ENCODE peak calls at places on chromosomes 13 and 19, in four cellular contexts. Q is GM12865, E is dorsolateral prefrontal cortex, I is RWPE1. S is an unnamed sample.

GRCh38 chr13:105969761-105970160 is 565.7 kb downstream of the EFNB2 start:
- DNase-seq in I (peak; percentile 57), E (no peak), Q (no peak), S (no peak)

GRCh38 chr19:1269478-1270167 is 491 bp downstream of the CIRBP start:
- DNase-seq in Q (peak; percentile 92), I (peak; percentile 78), E (peak; percentile 85), S (peak; percentile 75)

GRCh38 chr19:3350014-3350663 is 16.2 kb upstream of the NFIC start:
- DNase-seq in I (no peak), E (no peak), Q (no peak), S (peak; percentile 70)

GRCh38 chr19:38033658-38034150 is 126.7 kb downstream of the SIPA1L3 start:
- DNase-seq in E (no peak), Q (peak; percentile 91), I (no peak), S (no peak)

GRCh38 chr13:22801402-22802003 is 379.3 kb upstream of the SGCG start:
- DNase-seq in I (no peak), E (no peak), Q (peak; percentile 19), S (peak; percentile 38)

GRCh38 chr19:53865918-53866696 is 1.6 kb upstream of the MYADM start:
- DNase-seq in I (peak; percentile 38), Q (no peak), E (peak; percentile 71), S (peak; percentile 54)

GRCh38 chr19:38551450-38551813 is 66.3 kb downstream of the MAP4K1 start:
- DNase-seq in I (no peak), Q (peak; percentile 85), E (no peak), S (no peak)

GRCh38 chr13:32225494-32225931 is 89.7 kb downstream of the ZAR1L start:
- DNase-seq in I (no peak), Q (no peak), E (no peak), S (no peak)

GRCh38 chr13:97411894-97412460 is 22.0 kb upstream of the RAP2A start:
- DNase-seq in I (no peak), E (no peak), Q (no peak), S (no peak)

GRCh38 chr19:40130013-40130412 is 39.3 kb upstream of the ZNF780A start:
- DNase-seq in E (no peak), I (no peak), Q (no peak), S (no peak)

GRCh38 chr19:1823020-1823419 is 10.9 kb upstream of the ATP8B3 start:
- DNase-seq in I (no peak), Q (no peak), E (no peak), S (no peak)

GRCh38 chr19:628168-628567 is 5.2 kb downstream of the POLRMT start:
- DNase-seq in E (no peak), Q (no peak), I (no peak), S (no peak)

GRCh38 chr13:68749801-68750200 is 1357.8 kb upstream of the ATXN8OS start:
- DNase-seq in E (no peak), Q (no peak), I (no peak), S (no peak)

GRCh38 chr19:8335343-8336071 is 7.6 kb downstream of the KANK3 start:
- DNase-seq in Q (peak; percentile 35), E (no peak), I (no peak), S (no peak)

GRCh38 chr13:32153056-32153455 is 121.5 kb downstream of the FRY start:
- DNase-seq in I (no peak), E (no peak), Q (no peak), S (peak; percentile 70)

GRCh38 chr13:73092831-73093230 is 34.0 kb downstream of the KLF5 start:
- DNase-seq in I (no peak), Q (no peak), E (no peak), S (no peak)

GRCh38 chr19:8085606-8086464 is 33.3 kb downstream of the CCL25 start:
- DNase-seq in I (peak; percentile 36), E (no peak), Q (no peak), S (no peak)

GRCh38 chr13:72229067-72229466 is 362.1 kb upstream of the DACH1 start:
- DNase-seq in E (no peak), I (no peak), Q (no peak), S (no peak)

DNA sequence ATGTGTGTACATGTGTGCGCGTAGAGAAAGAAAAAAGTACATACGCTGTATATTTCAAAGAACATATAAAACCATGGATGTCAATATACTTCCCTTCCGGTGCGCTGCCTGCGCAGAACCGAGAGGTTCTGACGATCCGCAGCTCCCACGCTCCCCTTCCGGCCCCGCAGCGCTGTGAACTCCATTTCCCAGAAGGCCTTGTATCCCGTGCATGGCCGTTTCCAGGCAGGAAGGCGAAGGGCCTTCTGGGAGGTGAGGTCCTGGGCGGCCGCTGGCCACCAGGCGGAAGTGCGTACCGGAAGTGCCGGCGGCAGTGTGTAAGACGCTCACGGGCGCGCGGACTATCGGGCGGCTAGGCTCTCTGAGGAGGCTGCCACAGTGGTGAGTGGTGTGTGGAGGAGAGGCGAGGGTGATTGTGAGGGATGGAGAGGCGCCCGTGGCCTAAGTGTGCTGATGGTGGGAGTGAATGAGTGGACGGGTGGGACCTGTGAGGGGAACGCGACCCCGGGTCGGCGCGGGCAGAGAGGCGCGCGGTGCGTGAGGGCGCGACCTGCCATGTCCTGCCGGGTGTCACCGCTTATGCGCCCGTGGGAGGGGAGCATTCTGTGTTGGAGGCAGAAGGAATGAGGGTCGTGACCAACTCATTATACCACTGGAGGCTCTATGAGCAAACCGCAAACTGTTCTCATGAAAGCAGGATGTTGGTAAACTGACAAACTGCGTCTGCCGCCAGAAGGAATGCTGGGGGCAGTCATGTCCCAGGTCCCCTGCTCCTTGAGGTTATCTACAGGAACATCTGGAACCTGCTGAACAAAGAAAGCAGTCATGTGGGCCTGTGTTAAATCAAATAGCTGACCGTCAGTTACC is at the start of gene ERVK3-1:
- DNase-seq in I (peak; percentile 96), Q (peak; percentile 99), E (peak; percentile 98), S (peak; percentile 98)
- TF ChIP-seq CTCF in I (no peak), Q (no peak), E (peak; percentile 37), S (peak; percentile 16)

DNA sequence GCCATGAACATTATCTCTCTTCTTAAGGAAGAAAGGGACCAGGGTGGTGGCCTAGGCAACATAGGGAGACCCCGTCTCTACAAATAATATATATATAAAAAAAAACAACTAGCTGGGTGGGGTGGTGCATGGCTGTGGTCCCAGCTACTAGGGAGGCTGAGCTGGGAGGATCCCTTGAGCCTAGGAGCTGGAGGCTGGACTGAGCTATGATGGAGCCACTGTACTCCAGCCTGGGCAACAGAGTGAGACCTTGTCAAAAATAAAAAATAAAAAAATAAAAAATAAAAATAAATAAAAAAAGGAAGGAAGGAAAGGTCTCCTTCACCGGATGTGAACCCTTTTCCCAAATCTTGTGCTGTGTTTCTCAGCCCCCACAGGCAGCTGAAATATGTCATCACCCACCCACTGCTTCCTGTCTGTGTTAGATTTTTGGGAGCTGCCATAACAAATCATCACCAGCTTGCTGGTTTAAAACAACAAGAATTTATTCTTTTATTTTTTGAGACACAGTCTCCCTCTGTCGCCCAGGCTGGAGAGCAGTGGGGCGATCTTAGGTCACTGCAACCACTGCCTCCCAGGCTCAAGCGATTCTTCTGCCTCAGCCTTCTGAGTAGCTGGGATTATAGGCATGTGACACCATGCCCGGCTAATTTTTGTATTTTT is 9.5 kb upstream of the TSPAN16 start:
- DNase-seq in E (no peak), I (no peak), Q (no peak), S (no peak)
- TF ChIP-seq CTCF in E (peak; percentile 54), I (no peak), Q (no peak), S (no peak)

DNA sequence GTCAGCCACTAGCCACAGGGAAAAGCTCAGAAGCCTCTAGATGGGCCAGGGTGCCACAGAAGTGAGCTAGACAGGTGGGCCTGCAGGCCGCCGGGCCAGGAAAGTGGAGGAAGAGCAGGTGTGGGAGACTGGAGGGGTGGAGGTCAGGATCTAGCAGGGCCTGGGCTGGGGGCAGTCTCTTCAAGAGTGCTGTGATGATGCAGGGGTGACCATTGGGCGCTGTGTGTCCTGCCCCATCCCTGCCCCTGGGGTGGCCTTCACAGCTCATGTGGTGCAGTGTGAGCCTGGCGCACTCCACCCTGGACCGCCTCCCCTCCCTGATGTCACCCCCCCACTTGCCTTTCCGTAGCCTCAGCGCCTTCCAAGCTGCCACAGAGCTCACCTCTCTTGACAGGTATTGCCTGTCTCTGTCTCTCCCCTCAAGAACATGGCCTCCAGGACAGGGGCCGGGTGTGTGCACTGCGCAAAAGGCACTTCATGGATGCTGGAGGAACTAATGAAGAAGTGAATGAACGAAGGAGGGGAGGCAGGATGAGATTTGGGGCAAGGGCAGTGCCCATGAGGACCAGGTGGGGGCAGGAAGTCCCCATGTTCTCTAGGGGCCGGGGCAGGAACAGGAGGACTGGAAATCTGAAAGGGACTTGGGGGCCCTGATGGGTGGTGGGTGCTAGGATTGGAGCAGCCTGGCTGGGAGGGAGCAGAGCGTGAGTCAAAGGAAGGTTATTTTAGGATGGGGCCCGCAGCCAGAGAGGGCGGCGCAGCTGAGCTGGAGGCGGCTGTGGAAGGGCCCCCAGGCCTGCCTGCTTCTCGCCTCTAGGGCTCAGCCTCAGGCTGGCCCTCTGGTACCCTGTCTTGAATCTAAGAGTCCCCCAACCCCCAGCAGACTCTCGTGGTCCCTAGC is 6.6 kb downstream of the SSBP4 start:
- DNase-seq in E (peak; percentile 70), I (no peak), Q (no peak), S (no peak)
- TF ChIP-seq CTCF in E (no peak), I (peak; percentile 6), Q (no peak), S (no peak)

DNA sequence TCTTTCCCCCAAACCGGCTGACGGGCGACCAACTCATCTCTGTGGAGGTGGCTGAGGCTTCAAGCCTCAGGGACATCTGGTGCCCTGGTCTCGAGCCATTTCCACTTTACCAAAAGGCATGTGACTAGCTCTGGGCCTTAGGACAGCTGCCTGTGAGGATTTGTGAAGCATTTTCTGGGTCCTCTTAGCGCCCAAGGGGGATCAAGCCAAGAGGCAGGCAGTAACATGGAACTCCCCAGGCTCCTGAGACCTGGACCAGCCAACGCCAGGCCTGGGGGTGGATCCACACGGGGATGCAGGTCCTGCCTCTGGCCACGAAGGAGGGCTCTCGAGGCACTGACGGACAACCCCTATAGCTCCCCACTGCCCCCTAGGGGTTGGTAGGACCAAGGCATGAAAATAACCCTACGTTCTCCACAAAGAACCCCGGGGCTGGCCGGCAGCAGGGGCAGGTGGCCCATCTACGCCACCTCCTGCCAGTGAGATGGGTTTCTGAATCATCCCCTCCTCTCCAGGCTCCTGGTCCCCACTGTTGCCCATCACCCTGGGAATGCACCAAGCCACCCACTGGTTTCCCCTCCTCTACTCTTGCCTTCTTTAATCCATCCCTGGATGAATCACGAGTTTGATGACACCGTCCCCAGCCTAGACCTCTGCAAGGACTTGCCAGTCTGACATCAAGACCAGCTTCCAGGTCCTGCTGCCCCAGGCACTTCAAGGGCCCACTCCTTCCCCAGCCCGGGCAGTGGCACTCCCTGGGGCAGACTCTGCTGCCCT is 7.0 kb upstream of the MYDGF start:
- DNase-seq in Q (peak; percentile 54), E (peak; percentile 60), I (peak; percentile 27), S (peak; percentile 56)
- TF ChIP-seq CTCF in Q (peak; percentile 46), E (peak; percentile 67), I (peak; percentile 45), S (peak; percentile 56)

GRCh38 chr13:76307157-76307556 is 579.0 kb downstream of the KCTD12 start:
- DNase-seq in E (no peak), I (no peak), Q (no peak), S (no peak)
- TF ChIP-seq CTCF in E (no peak), I (no peak), Q (no peak), S (no peak)

GRCh38 chr13:64470751-64471150 is 2759.4 kb downstream of the PCDH9 start:
- DNase-seq in E (no peak), I (no peak), Q (no peak), S (no peak)

DNA sequence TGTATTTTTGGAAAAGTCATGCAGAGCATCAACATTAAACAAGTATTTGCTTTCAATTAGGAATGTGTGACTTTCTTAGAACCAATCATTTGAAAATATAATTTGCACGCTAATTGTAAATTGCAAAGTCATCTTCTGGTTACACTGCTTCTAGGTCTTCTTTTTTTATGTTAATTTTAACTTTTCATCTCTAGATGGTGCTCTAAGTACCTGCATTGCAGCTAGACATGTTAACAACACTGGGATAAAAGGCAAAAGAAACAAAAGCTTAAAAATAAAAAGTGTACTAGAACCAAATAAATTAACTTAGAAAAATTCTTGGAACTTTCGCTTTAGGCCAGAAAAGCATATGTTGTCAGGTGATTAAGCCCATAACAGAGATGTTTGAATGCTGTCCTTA is 2758.2 kb downstream of the PCDH9 start:
- DNase-seq in Q (no peak), I (peak; percentile 9), E (no peak), S (peak; percentile 47)
- TF ChIP-seq CTCF in Q (no peak), I (peak; percentile 41), E (peak; percentile 33), S (peak; percentile 52)